ENCODE peak calls at places on chromosomes 12 and 14, in ten cellular contexts. One of them, this sample, is unnamed.

GRCh38 chr12:76547526-76547925 is 12.0 kb downstream of the OSBPL8 start:
- DNase-seq in mucosa of descending colon: no peak
- DNase-seq in OCI-LY7: no peak
- DNase-seq in left lung: no peak
- DNase-seq in fibroblast of lung: peak; percentile 34
- DNase-seq in GM12865: no peak
- DNase-seq in RWPE1: no peak
- DNase-seq in endothelial cell of umbilical vein: no peak
- DNase-seq in adrenal gland: no peak
- DNase-seq in ovary: no peak
- DNase-seq in this sample: no peak

GRCh38 chr12:28409892-28410291 is 219.6 kb downstream of the CCDC91 start:
- DNase-seq in mucosa of descending colon: no peak
- DNase-seq in left lung: no peak
- DNase-seq in endothelial cell of umbilical vein: no peak
- DNase-seq in OCI-LY7: no peak
- DNase-seq in adrenal gland: no peak
- DNase-seq in ovary: no peak
- DNase-seq in RWPE1: no peak
- DNase-seq in fibroblast of lung: peak; percentile 63
- DNase-seq in GM12865: no peak
- DNase-seq in this sample: no peak

GRCh38 chr14:98906123-98906995 is 365.6 kb downstream of the BCL11B start:
- DNase-seq in left lung: no peak
- DNase-seq in mucosa of descending colon: peak; percentile 32
- DNase-seq in GM12865: no peak
- DNase-seq in RWPE1: peak; percentile 93
- DNase-seq in adrenal gland: no peak
- DNase-seq in endothelial cell of umbilical vein: no peak
- DNase-seq in fibroblast of lung: peak; percentile 53
- DNase-seq in ovary: no peak
- DNase-seq in OCI-LY7: no peak
- DNase-seq in this sample: no peak

GRCh38 chr12:52126050-52126604 is 46.6 kb downstream of the SMIM41 start:
- DNase-seq in OCI-LY7: no peak
- DNase-seq in endothelial cell of umbilical vein: peak; percentile 19
- DNase-seq in ovary: no peak
- DNase-seq in adrenal gland: no peak
- DNase-seq in left lung: no peak
- DNase-seq in mucosa of descending colon: no peak
- DNase-seq in RWPE1: no peak
- DNase-seq in GM12865: no peak
- DNase-seq in fibroblast of lung: no peak
- DNase-seq in this sample: no peak

GRCh38 chr12:53010955-53011354 is 4.7 kb downstream of the EIF4B start:
- DNase-seq in left lung: no peak
- DNase-seq in fibroblast of lung: no peak
- DNase-seq in mucosa of descending colon: no peak
- DNase-seq in GM12865: no peak
- DNase-seq in adrenal gland: no peak
- DNase-seq in ovary: no peak
- DNase-seq in endothelial cell of umbilical vein: no peak
- DNase-seq in RWPE1: no peak
- DNase-seq in OCI-LY7: no peak
- DNase-seq in this sample: no peak

GRCh38 chr12:72271741-72272661 is at the start of gene TRHDE:
- DNase-seq in fibroblast of lung: peak; percentile 79
- DNase-seq in RWPE1: peak; percentile 7
- DNase-seq in ovary: peak; percentile 66
- DNase-seq in left lung: peak; percentile 80
- DNase-seq in mucosa of descending colon: no peak
- DNase-seq in OCI-LY7: no peak
- DNase-seq in GM12865: no peak
- DNase-seq in endothelial cell of umbilical vein: peak; percentile 7
- DNase-seq in adrenal gland: no peak
- DNase-seq in this sample: no peak

GRCh38 chr12:18805516-18806248 is 67.8 kb downstream of the CAPZA3 start:
- DNase-seq in left lung: no peak
- DNase-seq in RWPE1: no peak
- DNase-seq in mucosa of descending colon: no peak
- DNase-seq in OCI-LY7: no peak
- DNase-seq in endothelial cell of umbilical vein: no peak
- DNase-seq in ovary: no peak
- DNase-seq in GM12865: no peak
- DNase-seq in adrenal gland: peak; percentile 43
- DNase-seq in fibroblast of lung: no peak
- DNase-seq in this sample: no peak

GRCh38 chr12:66405395-66405794 is 103.1 kb downstream of the HELB start:
- DNase-seq in RWPE1: peak; percentile 26
- DNase-seq in left lung: no peak
- DNase-seq in GM12865: no peak
- DNase-seq in OCI-LY7: no peak
- DNase-seq in endothelial cell of umbilical vein: peak; percentile 67
- DNase-seq in mucosa of descending colon: no peak
- DNase-seq in ovary: no peak
- DNase-seq in adrenal gland: no peak
- DNase-seq in fibroblast of lung: peak; percentile 70
- DNase-seq in this sample: no peak

GRCh38 chr14:33567736-33568124 is 383.1 kb downstream of the EGLN3 start:
- DNase-seq in RWPE1: no peak
- DNase-seq in fibroblast of lung: peak; percentile 81
- DNase-seq in mucosa of descending colon: no peak
- DNase-seq in OCI-LY7: no peak
- DNase-seq in GM12865: no peak
- DNase-seq in adrenal gland: no peak
- DNase-seq in ovary: no peak
- DNase-seq in endothelial cell of umbilical vein: peak; percentile 87
- DNase-seq in left lung: no peak
- DNase-seq in this sample: no peak

GRCh38 chr14:96125536-96125935 is 79.1 kb upstream of the BDKRB2 start:
- DNase-seq in OCI-LY7: no peak
- DNase-seq in endothelial cell of umbilical vein: no peak
- DNase-seq in RWPE1: no peak
- DNase-seq in mucosa of descending colon: no peak
- DNase-seq in ovary: no peak
- DNase-seq in GM12865: no peak
- DNase-seq in fibroblast of lung: no peak
- DNase-seq in adrenal gland: peak; percentile 41
- DNase-seq in left lung: no peak
- DNase-seq in this sample: no peak

GRCh38 chr12:10557766-10558165 is 52.1 kb downstream of the EIF2S3B start:
- DNase-seq in OCI-LY7: peak; percentile 80
- DNase-seq in ovary: no peak
- DNase-seq in adrenal gland: no peak
- DNase-seq in mucosa of descending colon: no peak
- DNase-seq in endothelial cell of umbilical vein: no peak
- DNase-seq in RWPE1: peak; percentile 35
- DNase-seq in GM12865: peak; percentile 74
- DNase-seq in left lung: no peak
- DNase-seq in fibroblast of lung: no peak
- DNase-seq in this sample: no peak

GRCh38 chr12:43273467-43273866 is 278.5 kb downstream of the ADAMTS20 start:
- DNase-seq in OCI-LY7: no peak
- DNase-seq in ovary: no peak
- DNase-seq in fibroblast of lung: peak; percentile 70
- DNase-seq in adrenal gland: no peak
- DNase-seq in left lung: no peak
- DNase-seq in endothelial cell of umbilical vein: peak; percentile 59
- DNase-seq in GM12865: no peak
- DNase-seq in RWPE1: no peak
- DNase-seq in mucosa of descending colon: no peak
- DNase-seq in this sample: no peak

GRCh38 chr12:110591508-110592051 is 8.5 kb upstream of the PPTC7 start:
- DNase-seq in GM12865: no peak
- DNase-seq in adrenal gland: no peak
- DNase-seq in endothelial cell of umbilical vein: no peak
- DNase-seq in left lung: no peak
- DNase-seq in ovary: no peak
- DNase-seq in OCI-LY7: no peak
- DNase-seq in fibroblast of lung: no peak
- DNase-seq in mucosa of descending colon: no peak
- DNase-seq in RWPE1: no peak
- DNase-seq in this sample: no peak

GRCh38 chr12:113242560-113242959 is 21.3 kb downstream of the TPCN1 start:
- DNase-seq in ovary: no peak
- DNase-seq in OCI-LY7: no peak
- DNase-seq in fibroblast of lung: no peak
- DNase-seq in RWPE1: no peak
- DNase-seq in endothelial cell of umbilical vein: no peak
- DNase-seq in adrenal gland: no peak
- DNase-seq in left lung: no peak
- DNase-seq in mucosa of descending colon: no peak
- DNase-seq in GM12865: no peak
- DNase-seq in this sample: no peak

GRCh38 chr14:92926931-92927330 is 4.0 kb downstream of the CHGA start:
- DNase-seq in fibroblast of lung: no peak
- DNase-seq in adrenal gland: no peak
- DNase-seq in OCI-LY7: no peak
- DNase-seq in ovary: no peak
- DNase-seq in endothelial cell of umbilical vein: no peak
- DNase-seq in GM12865: no peak
- DNase-seq in RWPE1: no peak
- DNase-seq in mucosa of descending colon: no peak
- DNase-seq in left lung: peak; percentile 1
- DNase-seq in this sample: no peak

GRCh38 chr12:20798561-20798960 is 11.9 kb upstream of the SLCO1B3 start:
- DNase-seq in RWPE1: no peak
- DNase-seq in mucosa of descending colon: no peak
- DNase-seq in GM12865: peak; percentile 4
- DNase-seq in ovary: no peak
- DNase-seq in OCI-LY7: peak; percentile 5
- DNase-seq in fibroblast of lung: peak; percentile 8
- DNase-seq in left lung: no peak
- DNase-seq in adrenal gland: no peak
- DNase-seq in endothelial cell of umbilical vein: peak; percentile 59
- DNase-seq in this sample: no peak
- TF ChIP-seq CTCF in RWPE1: no peak
- TF ChIP-seq CTCF in mucosa of descending colon: no peak
- TF ChIP-seq CTCF in GM12865: no peak
- TF ChIP-seq CTCF in ovary: no peak
- TF ChIP-seq CTCF in OCI-LY7: peak; percentile 29
- TF ChIP-seq CTCF in fibroblast of lung: peak; percentile 12
- TF ChIP-seq CTCF in left lung: no peak
- TF ChIP-seq CTCF in adrenal gland: no peak
- TF ChIP-seq CTCF in endothelial cell of umbilical vein: no peak
- TF ChIP-seq CTCF in this sample: peak; percentile 66

DNA sequence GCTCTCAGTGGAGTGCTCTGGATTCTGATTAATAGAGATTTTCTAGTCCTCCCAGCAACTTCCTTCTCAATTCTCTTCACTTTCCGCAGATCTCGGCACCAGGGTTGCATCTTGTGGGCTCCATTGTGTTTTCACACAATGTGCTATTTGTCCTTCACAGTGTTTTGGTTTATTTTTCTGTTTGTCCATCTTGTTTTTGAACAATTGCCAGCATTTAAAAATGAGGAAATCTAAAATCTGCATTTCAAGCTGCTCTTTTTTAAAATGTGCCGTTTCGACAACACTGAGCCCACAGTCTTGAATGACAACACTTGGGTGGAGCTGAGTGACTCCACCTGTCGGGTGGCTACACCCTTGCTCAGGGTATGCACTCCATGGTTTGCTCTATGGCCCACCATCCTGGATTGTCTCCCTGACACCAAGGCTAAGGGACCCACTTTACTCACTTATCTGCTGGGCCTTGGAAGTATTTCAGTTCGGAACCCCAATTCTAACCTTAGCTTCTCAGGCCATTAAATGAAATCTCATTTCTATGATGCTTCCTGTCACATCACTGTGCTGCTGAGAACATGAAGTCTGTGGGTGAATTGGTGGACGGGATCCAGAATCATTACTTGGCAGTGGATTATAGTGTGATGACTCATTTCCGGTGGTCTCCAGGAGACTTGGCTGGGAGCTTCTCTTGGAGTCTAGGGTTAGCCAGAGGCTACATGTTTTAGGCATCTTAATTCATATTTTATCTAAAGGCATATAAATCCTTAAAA is 3.4 kb upstream of the MYRFL start:
- DNase-seq in GM12865: no peak
- DNase-seq in fibroblast of lung: peak; percentile 89
- DNase-seq in adrenal gland: no peak
- DNase-seq in RWPE1: peak; percentile 53
- DNase-seq in ovary: no peak
- DNase-seq in left lung: no peak
- DNase-seq in OCI-LY7: no peak
- DNase-seq in endothelial cell of umbilical vein: peak; percentile 91
- DNase-seq in mucosa of descending colon: no peak
- DNase-seq in this sample: no peak
- TF ChIP-seq CTCF in GM12865: no peak
- TF ChIP-seq CTCF in fibroblast of lung: no peak
- TF ChIP-seq CTCF in adrenal gland: no peak
- TF ChIP-seq CTCF in RWPE1: no peak
- TF ChIP-seq CTCF in ovary: no peak
- TF ChIP-seq CTCF in left lung: no peak
- TF ChIP-seq CTCF in OCI-LY7: no peak
- TF ChIP-seq CTCF in endothelial cell of umbilical vein: no peak
- TF ChIP-seq CTCF in mucosa of descending colon: no peak
- TF ChIP-seq CTCF in this sample: no peak

GRCh38 chr12:129772463-129773169 is 131.2 kb downstream of the TMEM132D start:
- DNase-seq in RWPE1: no peak
- DNase-seq in OCI-LY7: no peak
- DNase-seq in adrenal gland: no peak
- DNase-seq in endothelial cell of umbilical vein: no peak
- DNase-seq in left lung: no peak
- DNase-seq in GM12865: no peak
- DNase-seq in ovary: no peak
- DNase-seq in fibroblast of lung: peak; percentile 85
- DNase-seq in mucosa of descending colon: no peak
- DNase-seq in this sample: no peak
- TF ChIP-seq CTCF in RWPE1: no peak
- TF ChIP-seq CTCF in OCI-LY7: no peak
- TF ChIP-seq CTCF in adrenal gland: no peak
- TF ChIP-seq CTCF in endothelial cell of umbilical vein: no peak
- TF ChIP-seq CTCF in left lung: no peak
- TF ChIP-seq CTCF in GM12865: no peak
- TF ChIP-seq CTCF in ovary: no peak
- TF ChIP-seq CTCF in fibroblast of lung: no peak
- TF ChIP-seq CTCF in mucosa of descending colon: no peak
- TF ChIP-seq CTCF in this sample: no peak

DNA sequence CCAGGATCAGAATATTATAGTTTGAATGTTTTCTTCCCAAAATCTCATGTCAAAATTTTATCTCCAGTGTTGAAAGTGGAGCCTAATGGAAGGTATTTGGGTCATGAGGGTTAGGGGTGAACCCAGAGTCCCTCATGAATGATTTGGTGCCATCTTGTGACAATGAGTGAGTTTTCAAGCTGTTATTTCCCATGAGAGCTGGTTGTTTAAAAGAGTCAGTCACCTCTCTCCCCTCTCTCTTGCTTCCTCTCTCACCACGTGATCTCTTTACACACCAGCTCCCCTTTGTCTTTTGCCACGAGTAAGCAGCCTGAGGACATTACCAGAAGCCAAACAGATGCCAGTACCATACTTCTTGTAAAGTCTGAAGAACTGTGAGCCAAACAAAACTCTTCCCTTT is 561.6 kb downstream of the RERGL start:
- DNase-seq in OCI-LY7: peak; percentile 13
- DNase-seq in left lung: no peak
- DNase-seq in RWPE1: no peak
- DNase-seq in endothelial cell of umbilical vein: no peak
- DNase-seq in GM12865: no peak
- DNase-seq in mucosa of descending colon: no peak
- DNase-seq in fibroblast of lung: no peak
- DNase-seq in ovary: no peak
- DNase-seq in adrenal gland: no peak
- DNase-seq in this sample: no peak
- TF ChIP-seq CTCF in OCI-LY7: peak; percentile 26
- TF ChIP-seq CTCF in left lung: no peak
- TF ChIP-seq CTCF in RWPE1: no peak
- TF ChIP-seq CTCF in endothelial cell of umbilical vein: no peak
- TF ChIP-seq CTCF in GM12865: no peak
- TF ChIP-seq CTCF in mucosa of descending colon: no peak
- TF ChIP-seq CTCF in fibroblast of lung: no peak
- TF ChIP-seq CTCF in ovary: no peak
- TF ChIP-seq CTCF in adrenal gland: no peak
- TF ChIP-seq CTCF in this sample: peak; percentile 8